ENCODE peak calls at places on chromosomes 12 and 14, in six cellular contexts. One of them, this sample, is unnamed.

GRCh38 chr12:6167327-6168280 is 32.6 kb upstream of the CD9 start:
- DNase-seq in fibroblast of lung: peak
- DNase-seq in colonic mucosa: peak
- DNase-seq in H1: no peak
- DNase-seq in testis: no peak
- DNase-seq in heart right ventricle: no peak
- DNase-seq in this sample: peak

GRCh38 chr12:107436376-107436775 is 249.2 kb upstream of the PWP1 start:
- DNase-seq in fibroblast of lung: peak
- DNase-seq in testis: no peak
- DNase-seq in colonic mucosa: no peak
- DNase-seq in H1: no peak
- DNase-seq in heart right ventricle: no peak
- DNase-seq in this sample: peak

GRCh38 chr12:3199551-3200031 is 122.4 kb downstream of the TSPAN9 start:
- DNase-seq in testis: peak
- DNase-seq in colonic mucosa: no peak
- DNase-seq in fibroblast of lung: peak
- DNase-seq in heart right ventricle: no peak
- DNase-seq in H1: no peak
- DNase-seq in this sample: peak

GRCh38 chr12:77531912-77532311 is 298.8 kb upstream of the NAV3 start:
- DNase-seq in colonic mucosa: no peak
- DNase-seq in heart right ventricle: no peak
- DNase-seq in testis: no peak
- DNase-seq in fibroblast of lung: no peak
- DNase-seq in H1: no peak
- DNase-seq in this sample: no peak

GRCh38 chr14:78983126-78983525 is 813.0 kb downstream of the NRXN3 start:
- DNase-seq in H1: no peak
- DNase-seq in fibroblast of lung: peak
- DNase-seq in testis: no peak
- DNase-seq in heart right ventricle: no peak
- DNase-seq in colonic mucosa: no peak
- DNase-seq in this sample: peak

GRCh38 chr12:104177663-104178501 is 37.7 kb upstream of the TXNRD1 start:
- DNase-seq in fibroblast of lung: peak
- DNase-seq in H1: no peak
- DNase-seq in colonic mucosa: peak
- DNase-seq in heart right ventricle: peak
- DNase-seq in testis: peak
- DNase-seq in this sample: peak

GRCh38 chr12:132250707-132251106 is 78.7 kb downstream of the GALNT9 start:
- DNase-seq in testis: no peak
- DNase-seq in H1: no peak
- DNase-seq in fibroblast of lung: no peak
- DNase-seq in heart right ventricle: no peak
- DNase-seq in colonic mucosa: no peak
- DNase-seq in this sample: no peak

GRCh38 chr14:52015411-52016030 is 26.2 kb downstream of the RTRAF start:
- DNase-seq in H1: no peak
- DNase-seq in testis: peak
- DNase-seq in colonic mucosa: no peak
- DNase-seq in heart right ventricle: no peak
- DNase-seq in fibroblast of lung: peak
- DNase-seq in this sample: peak

GRCh38 chr12:63922446-63922845 is 77.9 kb downstream of the SRGAP1 start:
- DNase-seq in heart right ventricle: no peak
- DNase-seq in colonic mucosa: no peak
- DNase-seq in testis: no peak
- DNase-seq in fibroblast of lung: peak
- DNase-seq in H1: no peak
- DNase-seq in this sample: peak

GRCh38 chr12:31011336-31011735 is 62.3 kb upstream of the DDX11 start:
- DNase-seq in H1: no peak
- DNase-seq in colonic mucosa: no peak
- DNase-seq in fibroblast of lung: no peak
- DNase-seq in heart right ventricle: no peak
- DNase-seq in testis: no peak
- DNase-seq in this sample: no peak

GRCh38 chr12:94855853-94856252 is 147.6 kb downstream of the NDUFA12 start:
- DNase-seq in fibroblast of lung: no peak
- DNase-seq in heart right ventricle: no peak
- DNase-seq in colonic mucosa: no peak
- DNase-seq in testis: no peak
- DNase-seq in H1: no peak
- DNase-seq in this sample: no peak

GRCh38 chr12:6020930-6021329 is 75.9 kb upstream of the ANO2 start:
- DNase-seq in fibroblast of lung: no peak
- DNase-seq in testis: no peak
- DNase-seq in heart right ventricle: no peak
- DNase-seq in H1: no peak
- DNase-seq in colonic mucosa: no peak
- DNase-seq in this sample: no peak

GRCh38 chr12:334114-334513 is 55.0 kb downstream of the KDM5A start:
- DNase-seq in colonic mucosa: no peak
- DNase-seq in testis: no peak
- DNase-seq in heart right ventricle: no peak
- DNase-seq in fibroblast of lung: no peak
- DNase-seq in H1: no peak
- DNase-seq in this sample: no peak

GRCh38 chr14:61476737-61477410 is 155.5 kb downstream of the PRKCH start:
- DNase-seq in H1: no peak
- DNase-seq in colonic mucosa: peak
- DNase-seq in testis: peak
- DNase-seq in heart right ventricle: no peak
- DNase-seq in fibroblast of lung: peak
- DNase-seq in this sample: peak

GRCh38 chr12:68890701-68891113 is 42.3 kb downstream of the CPM start:
- DNase-seq in fibroblast of lung: no peak
- DNase-seq in heart right ventricle: no peak
- DNase-seq in testis: peak
- DNase-seq in colonic mucosa: no peak
- DNase-seq in H1: no peak
- DNase-seq in this sample: no peak

GRCh38 chr12:127964717-127965116 is 302.3 kb upstream of the TMEM132C start:
- DNase-seq in colonic mucosa: peak
- DNase-seq in testis: no peak
- DNase-seq in fibroblast of lung: peak
- DNase-seq in H1: no peak
- DNase-seq in heart right ventricle: no peak
- DNase-seq in this sample: peak

GRCh38 chr14:70919774-70920173 is 12.5 kb downstream of the PCNX1 start:
- DNase-seq in colonic mucosa: no peak
- DNase-seq in fibroblast of lung: peak
- DNase-seq in testis: no peak
- DNase-seq in H1: no peak
- DNase-seq in heart right ventricle: no peak
- DNase-seq in this sample: peak

GRCh38 chr14:85093631-85094330 is 436.2 kb upstream of the FLRT2 start:
- DNase-seq in fibroblast of lung: peak
- DNase-seq in colonic mucosa: no peak
- DNase-seq in H1: no peak
- DNase-seq in testis: no peak
- DNase-seq in heart right ventricle: no peak
- DNase-seq in this sample: no peak

GRCh38 chr14:27739657-27740156 is 1026.9 kb upstream of the FOXG1 start:
- DNase-seq in colonic mucosa: no peak
- DNase-seq in fibroblast of lung: no peak
- DNase-seq in heart right ventricle: no peak
- DNase-seq in testis: no peak
- DNase-seq in H1: no peak
- DNase-seq in this sample: no peak

GRCh38 chr12:56117778-56118687 is at the start of gene ZC3H10:
- DNase-seq in H1: peak
- DNase-seq in testis: peak
- DNase-seq in heart right ventricle: peak
- DNase-seq in fibroblast of lung: peak
- DNase-seq in colonic mucosa: peak
- DNase-seq in this sample: peak

GRCh38 chr14:30445852-30446251 is 113.1 kb upstream of the G2E3 start:
- DNase-seq in testis: no peak
- DNase-seq in H1: no peak
- DNase-seq in fibroblast of lung: no peak
- DNase-seq in colonic mucosa: no peak
- DNase-seq in heart right ventricle: no peak
- DNase-seq in this sample: no peak

GRCh38 chr14:23086565-23086964 is 8.4 kb downstream of the ACIN1 start:
- DNase-seq in H1: no peak
- DNase-seq in heart right ventricle: no peak
- DNase-seq in fibroblast of lung: no peak
- DNase-seq in testis: no peak
- DNase-seq in colonic mucosa: no peak
- DNase-seq in this sample: no peak

GRCh38 chr14:69605761-69606160 is 5.6 kb upstream of the SUSD6 start:
- DNase-seq in fibroblast of lung: no peak
- DNase-seq in heart right ventricle: no peak
- DNase-seq in colonic mucosa: peak
- DNase-seq in H1: no peak
- DNase-seq in testis: no peak
- DNase-seq in this sample: no peak

GRCh38 chr14:36683083-36683724 is 21.5 kb downstream of the PAX9 start:
- DNase-seq in testis: no peak
- DNase-seq in fibroblast of lung: no peak
- DNase-seq in H1: no peak
- DNase-seq in colonic mucosa: no peak
- DNase-seq in heart right ventricle: no peak
- DNase-seq in this sample: no peak

GRCh38 chr12:116964740-116965090 is 54.0 kb downstream of the FBXW8 start:
- DNase-seq in H1: no peak
- DNase-seq in testis: no peak
- DNase-seq in heart right ventricle: no peak
- DNase-seq in colonic mucosa: no peak
- DNase-seq in fibroblast of lung: peak
- DNase-seq in this sample: no peak

GRCh38 chr12:5451251-5451650 is 19.3 kb downstream of the NTF3 start:
- DNase-seq in colonic mucosa: no peak
- DNase-seq in fibroblast of lung: no peak
- DNase-seq in testis: no peak
- DNase-seq in H1: no peak
- DNase-seq in heart right ventricle: no peak
- DNase-seq in this sample: no peak

GRCh38 chr12:76866726-76867125 is 12.1 kb downstream of the CSRP2 start:
- DNase-seq in colonic mucosa: no peak
- DNase-seq in heart right ventricle: no peak
- DNase-seq in fibroblast of lung: peak
- DNase-seq in H1: no peak
- DNase-seq in testis: no peak
- DNase-seq in this sample: peak

GRCh38 chr14:100730530-100730929 is 3.8 kb downstream of the DLK1 start:
- DNase-seq in heart right ventricle: no peak
- DNase-seq in colonic mucosa: no peak
- DNase-seq in H1: no peak
- DNase-seq in fibroblast of lung: no peak
- DNase-seq in testis: no peak
- DNase-seq in this sample: no peak

GRCh38 chr12:105967038-105967776 is 171.5 kb downstream of the NUAK1 start:
- DNase-seq in fibroblast of lung: peak
- DNase-seq in colonic mucosa: no peak
- DNase-seq in testis: no peak
- DNase-seq in H1: no peak
- DNase-seq in heart right ventricle: no peak
- DNase-seq in this sample: peak

GRCh38 chr12:1828863-1829262 is 8.5 kb downstream of the LRTM2 start:
- DNase-seq in fibroblast of lung: peak
- DNase-seq in colonic mucosa: no peak
- DNase-seq in H1: no peak
- DNase-seq in testis: no peak
- DNase-seq in heart right ventricle: no peak
- DNase-seq in this sample: no peak

DNA sequence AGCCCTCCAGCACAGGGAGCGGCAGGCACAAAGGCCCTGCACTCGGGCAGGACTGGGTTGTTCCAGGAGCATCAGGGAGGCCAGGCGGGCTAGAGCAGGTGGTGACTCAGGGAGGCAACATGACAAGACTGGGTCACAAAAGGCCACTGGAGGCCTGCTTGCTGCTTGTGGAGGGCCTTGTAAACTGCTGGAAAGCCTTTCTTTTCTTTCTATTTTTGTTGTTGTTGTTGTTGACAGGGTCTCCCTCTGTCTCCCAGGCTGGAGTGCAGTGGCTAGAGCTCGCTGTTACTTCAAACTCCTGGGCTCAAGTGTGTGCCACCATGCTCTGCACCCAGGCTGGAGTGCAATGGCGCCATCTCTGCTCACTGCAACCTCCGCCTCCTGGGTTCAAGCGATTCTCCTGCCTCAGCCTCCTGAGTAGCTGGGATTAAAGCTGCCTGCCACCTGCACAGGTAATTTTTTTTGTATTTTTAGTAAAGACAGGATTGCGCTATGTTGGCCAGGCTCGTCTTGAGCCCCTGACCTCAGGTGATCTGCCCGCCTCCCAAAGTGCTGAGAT is 11.8 kb upstream of the RCOR1 start:
- DNase-seq in fibroblast of lung: no peak
- DNase-seq in colonic mucosa: no peak
- DNase-seq in heart right ventricle: no peak
- DNase-seq in H1: no peak
- DNase-seq in testis: no peak
- DNase-seq in this sample: no peak
- TF ChIP-seq CTCF in fibroblast of lung: no peak
- TF ChIP-seq CTCF in colonic mucosa: no peak
- TF ChIP-seq CTCF in heart right ventricle: no peak
- TF ChIP-seq CTCF in H1: no peak
- TF ChIP-seq CTCF in testis: no peak
- TF ChIP-seq CTCF in this sample: no peak

GRCh38 chr14:104211741-104212140 is 73.4 kb downstream of the KIF26A start:
- DNase-seq in colonic mucosa: no peak
- DNase-seq in fibroblast of lung: no peak
- DNase-seq in H1: no peak
- DNase-seq in testis: no peak
- DNase-seq in heart right ventricle: peak
- DNase-seq in this sample: no peak
- TF ChIP-seq CTCF in colonic mucosa: no peak
- TF ChIP-seq CTCF in fibroblast of lung: no peak
- TF ChIP-seq CTCF in H1: no peak
- TF ChIP-seq CTCF in testis: no peak
- TF ChIP-seq CTCF in heart right ventricle: no peak
- TF ChIP-seq CTCF in this sample: no peak

DNA sequence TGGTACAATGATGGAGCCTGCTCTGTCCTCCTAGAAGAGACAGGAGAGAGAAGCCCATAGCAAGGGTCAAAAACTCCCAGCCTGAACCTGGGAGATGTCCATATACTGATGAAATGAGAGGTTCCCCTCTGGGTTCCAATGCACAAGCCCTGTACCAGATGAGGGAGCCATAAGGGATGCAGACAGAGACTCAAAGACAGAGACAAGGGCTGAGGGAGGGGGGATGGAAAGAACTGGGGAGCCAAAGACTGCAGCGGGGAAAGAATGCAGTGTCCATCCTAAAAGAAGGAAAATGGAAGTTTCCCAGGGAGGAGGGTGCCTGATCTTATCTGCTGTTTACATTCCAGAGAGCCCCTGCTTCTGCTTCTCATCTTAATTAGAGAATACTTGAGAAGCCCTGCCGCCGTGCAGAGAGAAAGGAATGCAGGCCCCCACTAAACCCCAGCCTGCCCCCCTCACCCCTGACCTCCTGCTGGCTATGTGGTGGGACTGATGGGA is 27.7 kb downstream of the KRT18 start:
- DNase-seq in testis: no peak
- DNase-seq in heart right ventricle: no peak
- DNase-seq in H1: no peak
- DNase-seq in fibroblast of lung: peak
- DNase-seq in colonic mucosa: no peak
- DNase-seq in this sample: peak
- TF ChIP-seq CTCF in testis: no peak
- TF ChIP-seq CTCF in heart right ventricle: no peak
- TF ChIP-seq CTCF in H1: no peak
- TF ChIP-seq CTCF in fibroblast of lung: no peak
- TF ChIP-seq CTCF in colonic mucosa: peak
- TF ChIP-seq CTCF in this sample: no peak

GRCh38 chr14:24876009-24876690 is 173.8 kb downstream of the STXBP6 start:
- DNase-seq in colonic mucosa: no peak
- DNase-seq in testis: no peak
- DNase-seq in H1: no peak
- DNase-seq in fibroblast of lung: no peak
- DNase-seq in heart right ventricle: no peak
- DNase-seq in this sample: no peak
- TF ChIP-seq CTCF in colonic mucosa: no peak
- TF ChIP-seq CTCF in testis: no peak
- TF ChIP-seq CTCF in H1: no peak
- TF ChIP-seq CTCF in fibroblast of lung: no peak
- TF ChIP-seq CTCF in heart right ventricle: no peak
- TF ChIP-seq CTCF in this sample: no peak

This sample was measured in brain microvascular endothelial cell.